ENCODE peak calls at places on chromosome 17, in seven cellular contexts. P is foreskin fibroblast, A is OCI-LY7, Z is tibial artery, E is RWPE1, H is type B pancreatic cell, G is endothelial cell. K is an unnamed sample.

GRCh38 chr17:74737299-74738050 is 419 bp downstream of the RAB37 start:
- DNase-seq in P (peak), A (peak), Z (no peak), E (no peak), H (no peak), G (peak), K (peak)

GRCh38 chr17:64635647-64636305 is 26.3 kb downstream of the SMURF2 start:
- DNase-seq in P (peak), A (no peak), Z (no peak), E (no peak), H (no peak), G (no peak), K (peak)

GRCh38 chr17:82103588-82104451 is 5.8 kb upstream of the FASN start:
- DNase-seq in P (peak), A (peak), Z (peak), E (peak), H (no peak), G (no peak), K (no peak)

GRCh38 chr17:59105852-59106462 is 723 bp downstream of the TRIM37 start:
- DNase-seq in P (peak), A (peak), Z (peak), E (peak), H (no peak), G (peak), K (no peak)

GRCh38 chr17:10370209-10370608 is 2.6 kb downstream of the MYH13 start:
- DNase-seq in P (no peak), A (no peak), Z (no peak), E (no peak), H (no peak), G (no peak), K (no peak)

GRCh38 chr17:2415081-2415480 is 14.2 kb upstream of the MNT start:
- DNase-seq in P (no peak), A (no peak), Z (no peak), E (no peak), H (no peak), G (no peak), K (no peak)

GRCh38 chr17:66835476-66835875 is 559 bp downstream of the CACNG5 start:
- DNase-seq in P (no peak), A (no peak), Z (no peak), E (no peak), H (no peak), G (no peak), K (no peak)

GRCh38 chr17:64123114-64123513 is 6.8 kb downstream of the ERN1 start:
- DNase-seq in P (no peak), A (no peak), Z (no peak), E (no peak), H (no peak), G (no peak), K (no peak)

GRCh38 chr17:73091770-73092517 is 544 bp downstream of the SLC39A11 start:
- DNase-seq in P (peak), A (peak), Z (peak), E (peak), H (no peak), G (peak), K (peak)

GRCh38 chr17:46264456-46265198 is 30.3 kb upstream of the LRRC37A start:
- DNase-seq in P (peak), A (no peak), Z (no peak), E (peak), H (no peak), G (no peak), K (no peak)

GRCh38 chr17:28324272-28324745 is 5.3 kb downstream of the TMEM97 start:
- DNase-seq in P (no peak), A (no peak), Z (no peak), E (no peak), H (peak), G (no peak), K (no peak)

GRCh38 chr17:74742153-74742515 is 5.1 kb downstream of the RAB37 start:
- DNase-seq in P (peak), A (peak), Z (no peak), E (no peak), H (no peak), G (no peak), K (peak)

GRCh38 chr17:83099570-83100181 is 20.3 kb downstream of the METRNL start:
- DNase-seq in P (peak), A (no peak), Z (peak), E (no peak), H (no peak), G (no peak), K (no peak)

DNA sequence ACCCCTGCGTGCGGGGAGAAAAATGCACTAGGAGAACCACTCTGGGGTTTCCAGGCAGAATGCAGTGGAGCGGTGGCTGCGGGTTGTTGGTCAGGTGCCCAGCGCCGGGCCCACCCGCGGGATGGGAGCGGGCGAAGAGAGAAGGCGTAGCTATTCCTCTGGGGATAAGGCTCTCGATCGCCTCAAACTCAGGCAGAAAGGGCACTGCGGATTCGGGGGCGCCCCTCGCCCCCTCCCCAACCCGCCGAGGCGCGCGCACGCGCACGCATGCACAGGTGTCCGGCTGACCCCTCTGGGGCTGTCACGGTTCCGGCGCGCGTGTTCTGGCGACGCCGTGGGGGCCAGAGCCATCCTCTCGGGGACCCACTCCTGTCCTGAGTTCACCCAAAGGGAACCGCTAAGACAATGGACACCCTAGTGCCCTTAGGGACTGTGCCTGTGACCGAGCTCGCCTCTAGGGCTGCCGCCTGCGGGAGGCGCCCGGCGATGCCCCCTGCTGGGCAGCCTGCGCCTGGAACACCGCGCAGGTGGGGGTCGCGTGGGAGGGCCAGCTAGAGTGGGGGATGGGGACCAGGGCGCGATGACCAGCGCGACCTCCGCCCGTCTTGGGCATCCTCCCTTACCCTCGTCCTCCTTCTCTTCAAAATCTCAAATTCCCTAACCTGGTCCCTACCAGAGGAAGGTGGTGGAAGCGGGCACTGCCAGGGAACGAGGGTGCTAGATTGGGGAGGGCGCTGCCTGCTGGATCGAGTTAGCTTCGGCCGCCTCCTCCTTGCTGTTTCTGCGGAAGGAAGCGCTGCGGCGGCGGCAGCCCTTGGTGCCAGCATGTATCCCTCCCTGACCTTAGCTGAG is 14.4 kb upstream of the CBX8 start:
- DNase-seq in P (peak), A (peak), Z (no peak), E (no peak), H (no peak), G (peak), K (peak)
- TF ChIP-seq CTCF in P (peak), A (peak), Z (peak), E (peak), H (peak), G (peak), K (peak)

DNA sequence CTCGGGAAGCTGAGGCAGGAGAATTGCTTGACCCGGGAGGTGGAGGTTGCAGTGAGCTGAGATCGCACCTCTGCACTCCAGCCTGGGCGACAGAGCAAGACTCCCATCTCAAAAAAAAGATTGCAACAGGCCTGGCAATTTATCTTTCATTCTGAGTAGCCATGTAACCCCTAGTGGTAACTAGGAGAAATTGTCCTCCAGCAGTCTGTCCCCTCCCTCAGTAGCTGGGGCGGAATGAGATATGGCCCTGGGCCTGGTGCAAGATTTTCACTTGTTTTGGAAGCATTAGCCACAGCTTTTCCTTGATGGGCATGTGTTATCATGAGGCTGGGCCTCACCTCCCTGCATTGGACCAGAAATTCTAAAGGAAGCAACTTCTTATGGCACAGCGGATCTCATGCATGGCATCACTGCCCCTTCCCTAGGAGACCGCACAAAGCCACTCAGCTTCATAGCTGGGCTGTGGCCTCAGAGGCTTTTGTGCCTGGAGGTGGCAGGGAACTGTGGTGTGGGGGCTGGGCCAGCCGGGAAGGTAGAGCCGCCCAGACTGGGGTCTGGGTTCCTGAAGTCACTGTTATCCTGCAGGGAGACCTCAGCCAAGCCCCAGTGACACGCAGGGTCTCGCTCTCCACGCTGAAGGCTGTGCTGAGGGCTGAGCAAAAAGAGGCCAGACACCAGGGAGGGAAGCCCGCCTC is 13.4 kb downstream of the NATD1 start:
- DNase-seq in P (peak), A (peak), Z (no peak), E (peak), H (no peak), G (peak), K (no peak)
- TF ChIP-seq CTCF in P (peak), A (peak), Z (peak), E (peak), H (peak), G (peak), K (peak)

DNA sequence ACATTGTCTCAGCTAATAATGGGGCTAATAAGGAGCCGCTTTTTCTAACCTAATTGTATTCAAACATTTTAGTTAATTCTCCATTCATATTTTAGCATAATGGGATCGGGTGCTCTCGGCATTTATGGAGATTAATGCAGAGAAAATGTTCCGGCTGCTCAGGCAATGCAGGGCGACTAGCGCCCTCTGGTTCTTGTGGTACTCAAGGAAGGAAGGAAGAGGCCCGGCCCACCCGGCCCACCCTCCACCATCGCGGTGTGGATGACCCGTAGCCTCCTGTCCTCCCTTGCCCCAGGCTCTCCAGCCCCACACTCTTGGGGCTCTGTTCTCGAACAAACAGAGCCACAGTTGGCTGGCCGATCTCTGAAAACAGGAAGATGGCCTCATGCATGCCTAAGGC is 21.1 kb upstream of the ABCC3 start:
- DNase-seq in P (no peak), A (no peak), Z (no peak), E (no peak), H (no peak), G (no peak), K (no peak)
- TF ChIP-seq CTCF in P (no peak), A (peak), Z (no peak), E (no peak), H (peak), G (no peak), K (peak)

GRCh38 chr17:69286257-69286656 is 40.7 kb downstream of the ABCA5 start:
- DNase-seq in P (no peak), A (no peak), Z (no peak), E (peak), H (no peak), G (no peak), K (no peak)
- TF ChIP-seq CTCF in P (no peak), A (no peak), Z (no peak), E (no peak), H (no peak), G (no peak), K (no peak)

K was measured in GM06990.